ENCODE peak calls at places on chromosomes 12 and 14, in eight cellular contexts. D is activated T-cell treated with anti-CD3 and anti-CD28 coated beads, Interleukin-2, amount 50 U/mL, for 4 hours; T is NCI-H524; K is esophagus squamous epithelium; Y is pons; W is naive thymus-derived CD8-positive, alpha-beta T cell; N is amniotic stem cell; X is psoas muscle. P is an unnamed sample.

GRCh38 chr12:65728913-65729793 is 95.1 kb upstream of the HMGA2 start:
- DNase-seq in T (no peak), N (no peak), W (no peak), K (no peak), Y (no peak), X (no peak), D (no peak), P (no peak)

GRCh38 chr14:103085106-103086091 is 1.4 kb downstream of the LBHD2 start:
- DNase-seq in N (no peak), T (no peak), Y (no peak), K (no peak), X (peak; percentile 48), W (no peak), D (no peak), P (no peak)

GRCh38 chr12:98894412-98895085 is 249.5 kb downstream of the APAF1 start:
- DNase-seq in N (no peak), X (no peak), W (no peak), T (peak; percentile 37), Y (peak; percentile 60), D (no peak), K (no peak), P (no peak)

GRCh38 chr12:16526693-16527092 is 79.3 kb downstream of the LMO3 start:
- DNase-seq in Y (no peak), D (no peak), X (no peak), W (no peak), N (no peak), T (no peak), K (no peak), P (no peak)

GRCh38 chr14:102909911-102910310 is 12.6 kb upstream of the AMN start:
- DNase-seq in D (no peak), W (no peak), T (no peak), N (no peak), X (no peak), K (no peak), Y (no peak), P (no peak)

GRCh38 chr12:108495054-108495453 is 20.0 kb upstream of the FICD start:
- DNase-seq in W (no peak), N (no peak), K (no peak), Y (no peak), T (no peak), D (no peak), X (no peak), P (no peak)

GRCh38 chr12:49667319-49668090 is 39.7 kb downstream of the FMNL3 start:
- DNase-seq in Y (no peak), D (no peak), W (no peak), K (no peak), X (no peak), T (no peak), N (no peak), P (no peak)

GRCh38 chr14:24948261-24948847 is 101.6 kb downstream of the STXBP6 start:
- DNase-seq in N (no peak), X (no peak), Y (no peak), W (no peak), D (no peak), T (no peak), K (no peak), P (no peak)

GRCh38 chr14:99426265-99426664 is 54.4 kb downstream of the SETD3 start:
- DNase-seq in T (peak; percentile 67), D (no peak), Y (no peak), K (no peak), W (no peak), X (no peak), N (no peak), P (no peak)

GRCh38 chr14:35401853-35402252 is 2.7 kb downstream of the NFKBIA start:
- DNase-seq in T (no peak), Y (no peak), K (no peak), X (peak; percentile 56), N (no peak), D (no peak), W (no peak), P (no peak)

GRCh38 chr14:39016733-39017095 is 86.3 kb downstream of the SEC23A start:
- DNase-seq in D (no peak), Y (no peak), N (no peak), K (no peak), X (no peak), W (no peak), T (no peak), P (no peak)

GRCh38 chr14:75088153-75088552 is 18.7 kb downstream of the ZC2HC1C start:
- DNase-seq in X (no peak), Y (no peak), D (no peak), K (no peak), W (no peak), T (no peak), N (no peak), P (no peak)

GRCh38 chr12:25866586-25867378 is 91.7 kb upstream of the RASSF8 start:
- DNase-seq in K (no peak), Y (no peak), W (no peak), X (no peak), N (no peak), T (peak; percentile 50), D (no peak), P (no peak)

GRCh38 chr14:51996148-51996746 is 6.9 kb downstream of the RTRAF start:
- DNase-seq in Y (peak; percentile 68), N (peak; percentile 22), X (no peak), W (peak; percentile 44), D (no peak), K (no peak), T (no peak), P (no peak)

GRCh38 chr12:70645494-70646317 is 8.5 kb upstream of the PTPRB start:
- DNase-seq in D (no peak), X (peak; percentile 56), N (peak; percentile 39), W (no peak), T (no peak), K (no peak), Y (no peak), P (no peak)

GRCh38 chr12:57214398-57214781 is 2.2 kb upstream of the NXPH4 start:
- DNase-seq in N (no peak), K (no peak), X (peak; percentile 80), W (peak; percentile 67), D (peak; percentile 66), Y (no peak), T (peak; percentile 33), P (no peak)

GRCh38 chr12:1917172-1918070 is 1.0 kb downstream of the CACNA2D4 start:
- DNase-seq in N (no peak), D (no peak), T (no peak), W (no peak), K (no peak), Y (peak; percentile 60), X (no peak), P (no peak)

GRCh38 chr12:94074216-94074969 is 74.0 kb upstream of the PLXNC1 start:
- DNase-seq in K (no peak), D (no peak), T (no peak), X (peak; percentile 71), N (no peak), W (no peak), Y (peak; percentile 46), P (peak; percentile 87)

GRCh38 chr14:105207460-105207901 is 26.4 kb upstream of the NUDT14 start:
- DNase-seq in T (no peak), D (no peak), W (no peak), Y (no peak), K (no peak), N (no peak), X (no peak), P (no peak)